ENCODE peak calls at places on chromosomes 4 and X, in ten cellular contexts. One of them, this sample, is unnamed.

GRCh38 chr4:67682266-67682665 is 18.7 kb downstream of the UBA6 start:
- DNase-seq in IMR-90: no peak
- DNase-seq in ovary: no peak
- DNase-seq in A673: no peak
- DNase-seq in neural progenitor cell: no peak
- DNase-seq in Panc1: no peak
- DNase-seq in iPS DF 6.9: no peak
- DNase-seq in esophagus muscularis mucosa: no peak
- DNase-seq in OCI-LY7: no peak
- DNase-seq in endodermal cell: no peak
- DNase-seq in this sample: no peak

GRCh38 chrX:13898603-13899002 is 81.7 kb upstream of the GPM6B start:
- DNase-seq in A673: no peak
- DNase-seq in IMR-90: peak; percentile 71
- DNase-seq in ovary: no peak
- DNase-seq in iPS DF 6.9: no peak
- DNase-seq in endodermal cell: no peak
- DNase-seq in neural progenitor cell: no peak
- DNase-seq in esophagus muscularis mucosa: no peak
- DNase-seq in Panc1: no peak
- DNase-seq in OCI-LY7: no peak
- DNase-seq in this sample: peak; percentile 4

GRCh38 chr4:113169368-113169767 is 119.9 kb downstream of the ANK2 start:
- DNase-seq in OCI-LY7: no peak
- DNase-seq in endodermal cell: peak; percentile 72
- DNase-seq in neural progenitor cell: peak; percentile 56
- DNase-seq in IMR-90: no peak
- DNase-seq in iPS DF 6.9: peak; percentile 13
- DNase-seq in Panc1: no peak
- DNase-seq in esophagus muscularis mucosa: no peak
- DNase-seq in A673: no peak
- DNase-seq in ovary: no peak
- DNase-seq in this sample: no peak

GRCh38 chrX:132737743-132738142 is 220.7 kb downstream of the HS6ST2 start:
- DNase-seq in OCI-LY7: no peak
- DNase-seq in Panc1: no peak
- DNase-seq in iPS DF 6.9: no peak
- DNase-seq in esophagus muscularis mucosa: no peak
- DNase-seq in ovary: no peak
- DNase-seq in neural progenitor cell: no peak
- DNase-seq in A673: peak; percentile 24
- DNase-seq in endodermal cell: no peak
- DNase-seq in IMR-90: no peak
- DNase-seq in this sample: peak; percentile 82

GRCh38 chr4:182492456-182492855 is 249.3 kb downstream of the TENM3 start:
- DNase-seq in ovary: no peak
- DNase-seq in endodermal cell: no peak
- DNase-seq in esophagus muscularis mucosa: no peak
- DNase-seq in OCI-LY7: no peak
- DNase-seq in neural progenitor cell: no peak
- DNase-seq in IMR-90: peak; percentile 76
- DNase-seq in A673: peak; percentile 4
- DNase-seq in iPS DF 6.9: no peak
- DNase-seq in Panc1: no peak
- DNase-seq in this sample: no peak

GRCh38 chr4:174592985-174593335 is 70.7 kb upstream of the HPGD start:
- DNase-seq in OCI-LY7: no peak
- DNase-seq in neural progenitor cell: no peak
- DNase-seq in endodermal cell: no peak
- DNase-seq in ovary: no peak
- DNase-seq in esophagus muscularis mucosa: no peak
- DNase-seq in iPS DF 6.9: no peak
- DNase-seq in A673: peak; percentile 33
- DNase-seq in IMR-90: peak; percentile 12
- DNase-seq in Panc1: no peak
- DNase-seq in this sample: peak; percentile 70

GRCh38 chr4:7233601-7234000 is 41.3 kb downstream of the SORCS2 start:
- DNase-seq in Panc1: no peak
- DNase-seq in endodermal cell: no peak
- DNase-seq in iPS DF 6.9: no peak
- DNase-seq in A673: no peak
- DNase-seq in ovary: no peak
- DNase-seq in OCI-LY7: no peak
- DNase-seq in IMR-90: no peak
- DNase-seq in esophagus muscularis mucosa: no peak
- DNase-seq in neural progenitor cell: no peak
- DNase-seq in this sample: no peak

GRCh38 chr4:4969298-4969697 is 50.0 kb downstream of the CYTL1 start:
- DNase-seq in A673: no peak
- DNase-seq in Panc1: no peak
- DNase-seq in endodermal cell: no peak
- DNase-seq in neural progenitor cell: no peak
- DNase-seq in esophagus muscularis mucosa: peak; percentile 92
- DNase-seq in iPS DF 6.9: no peak
- DNase-seq in ovary: no peak
- DNase-seq in IMR-90: peak; percentile 3
- DNase-seq in OCI-LY7: no peak
- DNase-seq in this sample: peak; percentile 80

GRCh38 chr4:175139205-175139604 is 221.0 kb downstream of the ADAM29 start:
- DNase-seq in iPS DF 6.9: no peak
- DNase-seq in OCI-LY7: no peak
- DNase-seq in endodermal cell: no peak
- DNase-seq in Panc1: no peak
- DNase-seq in ovary: no peak
- DNase-seq in neural progenitor cell: no peak
- DNase-seq in IMR-90: no peak
- DNase-seq in esophagus muscularis mucosa: no peak
- DNase-seq in A673: no peak
- DNase-seq in this sample: no peak

GRCh38 chr4:71607109-71607508 is 176.8 kb downstream of the GC start:
- DNase-seq in ovary: no peak
- DNase-seq in iPS DF 6.9: no peak
- DNase-seq in OCI-LY7: no peak
- DNase-seq in neural progenitor cell: no peak
- DNase-seq in endodermal cell: no peak
- DNase-seq in A673: no peak
- DNase-seq in esophagus muscularis mucosa: no peak
- DNase-seq in IMR-90: no peak
- DNase-seq in Panc1: no peak
- DNase-seq in this sample: no peak

GRCh38 chr4:7808752-7809151 is 130.9 kb downstream of the AFAP1 start:
- DNase-seq in endodermal cell: no peak
- DNase-seq in OCI-LY7: no peak
- DNase-seq in esophagus muscularis mucosa: no peak
- DNase-seq in neural progenitor cell: no peak
- DNase-seq in IMR-90: peak; percentile 93
- DNase-seq in ovary: no peak
- DNase-seq in A673: no peak
- DNase-seq in Panc1: no peak
- DNase-seq in iPS DF 6.9: no peak
- DNase-seq in this sample: peak; percentile 15

GRCh38 chr4:110510282-110510681 is 34.3 kb downstream of the ENPEP start:
- DNase-seq in endodermal cell: no peak
- DNase-seq in ovary: no peak
- DNase-seq in Panc1: no peak
- DNase-seq in IMR-90: no peak
- DNase-seq in neural progenitor cell: no peak
- DNase-seq in A673: no peak
- DNase-seq in OCI-LY7: no peak
- DNase-seq in esophagus muscularis mucosa: no peak
- DNase-seq in iPS DF 6.9: no peak
- DNase-seq in this sample: no peak

GRCh38 chrX:135688137-135688536 is 25.3 kb upstream of the CT45A1 start:
- DNase-seq in endodermal cell: peak; percentile 74
- DNase-seq in neural progenitor cell: peak; percentile 5
- DNase-seq in Panc1: no peak
- DNase-seq in OCI-LY7: no peak
- DNase-seq in ovary: no peak
- DNase-seq in iPS DF 6.9: peak; percentile 1
- DNase-seq in esophagus muscularis mucosa: no peak
- DNase-seq in A673: peak; percentile 19
- DNase-seq in IMR-90: no peak
- DNase-seq in this sample: peak; percentile 4

GRCh38 chrX:96764864-96765263 is 80.2 kb downstream of the DIAPH2 start:
- DNase-seq in Panc1: no peak
- DNase-seq in IMR-90: no peak
- DNase-seq in A673: no peak
- DNase-seq in OCI-LY7: no peak
- DNase-seq in iPS DF 6.9: no peak
- DNase-seq in ovary: no peak
- DNase-seq in neural progenitor cell: no peak
- DNase-seq in esophagus muscularis mucosa: no peak
- DNase-seq in endodermal cell: no peak
- DNase-seq in this sample: no peak

GRCh38 chr4:182880387-182881356 is 36.5 kb downstream of the DCTD start:
- DNase-seq in iPS DF 6.9: no peak
- DNase-seq in neural progenitor cell: no peak
- DNase-seq in IMR-90: peak; percentile 11
- DNase-seq in esophagus muscularis mucosa: no peak
- DNase-seq in endodermal cell: no peak
- DNase-seq in Panc1: no peak
- DNase-seq in OCI-LY7: no peak
- DNase-seq in A673: no peak
- DNase-seq in ovary: no peak
- DNase-seq in this sample: peak; percentile 35

GRCh38 chr4:26779674-26780073 is 81.0 kb upstream of the STIM2 start:
- DNase-seq in iPS DF 6.9: no peak
- DNase-seq in ovary: no peak
- DNase-seq in esophagus muscularis mucosa: no peak
- DNase-seq in endodermal cell: no peak
- DNase-seq in A673: peak; percentile 31
- DNase-seq in neural progenitor cell: no peak
- DNase-seq in Panc1: no peak
- DNase-seq in IMR-90: peak; percentile 48
- DNase-seq in OCI-LY7: no peak
- DNase-seq in this sample: peak; percentile 63

GRCh38 chrX:153902388-153902787 is 2.1 kb upstream of the AVPR2 start:
- DNase-seq in iPS DF 6.9: no peak
- DNase-seq in ovary: no peak
- DNase-seq in A673: no peak
- DNase-seq in IMR-90: no peak
- DNase-seq in OCI-LY7: no peak
- DNase-seq in endodermal cell: peak; percentile 50
- DNase-seq in Panc1: no peak
- DNase-seq in esophagus muscularis mucosa: no peak
- DNase-seq in neural progenitor cell: no peak
- DNase-seq in this sample: peak; percentile 43

GRCh38 chr4:85420831-85421230 is 54.1 kb upstream of the ARHGAP24 start:
- DNase-seq in A673: no peak
- DNase-seq in IMR-90: no peak
- DNase-seq in iPS DF 6.9: no peak
- DNase-seq in OCI-LY7: no peak
- DNase-seq in ovary: no peak
- DNase-seq in Panc1: no peak
- DNase-seq in neural progenitor cell: peak; percentile 11
- DNase-seq in esophagus muscularis mucosa: no peak
- DNase-seq in endodermal cell: no peak
- DNase-seq in this sample: no peak

GRCh38 chr4:89757154-89757723 is 79.7 kb downstream of the SNCA start:
- DNase-seq in endodermal cell: no peak
- DNase-seq in A673: peak; percentile 9
- DNase-seq in esophagus muscularis mucosa: no peak
- DNase-seq in Panc1: no peak
- DNase-seq in OCI-LY7: no peak
- DNase-seq in neural progenitor cell: no peak
- DNase-seq in ovary: no peak
- DNase-seq in iPS DF 6.9: no peak
- DNase-seq in IMR-90: no peak
- DNase-seq in this sample: no peak

GRCh38 chrX:140505421-140506337 is 810 bp upstream of the SOX3 start:
- DNase-seq in iPS DF 6.9: no peak
- DNase-seq in Panc1: no peak
- DNase-seq in A673: no peak
- DNase-seq in endodermal cell: peak; percentile 81
- DNase-seq in ovary: no peak
- DNase-seq in neural progenitor cell: peak; percentile 72
- DNase-seq in IMR-90: no peak
- DNase-seq in esophagus muscularis mucosa: no peak
- DNase-seq in OCI-LY7: no peak
- DNase-seq in this sample: peak; percentile 9
- H3K4me3 ChIP-seq in iPS DF 6.9: peak overlapping the region; percentile 27
- H3K4me3 ChIP-seq in Panc1: no peak overlapping the region
- H3K4me3 ChIP-seq in A673: no peak overlapping the region
- H3K4me3 ChIP-seq in endodermal cell: peak overlapping the region; percentile 45
- H3K4me3 ChIP-seq in ovary: no peak overlapping the region
- H3K4me3 ChIP-seq in neural progenitor cell: peak overlapping the region; percentile 78
- H3K4me3 ChIP-seq in IMR-90: no peak overlapping the region
- H3K4me3 ChIP-seq in esophagus muscularis mucosa: no peak overlapping the region
- H3K4me3 ChIP-seq in OCI-LY7: no peak overlapping the region
- H3K4me3 ChIP-seq in this sample: no peak overlapping the region

GRCh38 chr4:168931215-168931650 is 78.8 kb downstream of the CBR4 start:
- DNase-seq in IMR-90: no peak
- DNase-seq in iPS DF 6.9: no peak
- DNase-seq in ovary: no peak
- DNase-seq in esophagus muscularis mucosa: no peak
- DNase-seq in OCI-LY7: no peak
- DNase-seq in endodermal cell: no peak
- DNase-seq in neural progenitor cell: no peak
- DNase-seq in A673: no peak
- DNase-seq in Panc1: no peak
- DNase-seq in this sample: no peak
- H3K36me3 ChIP-seq in IMR-90: peaks cover 23% of the 10 kb centered on the region
- H3K36me3 ChIP-seq in iPS DF 6.9: peaks cover 3% of the 10 kb centered on the region
- H3K36me3 ChIP-seq in ovary: no peaks in the 10 kb centered on the region
- H3K36me3 ChIP-seq in esophagus muscularis mucosa: peaks cover 36% of the 10 kb centered on the region
- H3K36me3 ChIP-seq in OCI-LY7: no peaks in the 10 kb centered on the region
- H3K36me3 ChIP-seq in endodermal cell: peaks cover 48% of the 10 kb centered on the region
- H3K36me3 ChIP-seq in neural progenitor cell: peaks cover 23% of the 10 kb centered on the region
- H3K36me3 ChIP-seq in A673: peaks cover 6% of the 10 kb centered on the region
- H3K36me3 ChIP-seq in Panc1: no peaks in the 10 kb centered on the region
- H3K36me3 ChIP-seq in this sample: peaks cover 47% of the 10 kb centered on the region

DNA sequence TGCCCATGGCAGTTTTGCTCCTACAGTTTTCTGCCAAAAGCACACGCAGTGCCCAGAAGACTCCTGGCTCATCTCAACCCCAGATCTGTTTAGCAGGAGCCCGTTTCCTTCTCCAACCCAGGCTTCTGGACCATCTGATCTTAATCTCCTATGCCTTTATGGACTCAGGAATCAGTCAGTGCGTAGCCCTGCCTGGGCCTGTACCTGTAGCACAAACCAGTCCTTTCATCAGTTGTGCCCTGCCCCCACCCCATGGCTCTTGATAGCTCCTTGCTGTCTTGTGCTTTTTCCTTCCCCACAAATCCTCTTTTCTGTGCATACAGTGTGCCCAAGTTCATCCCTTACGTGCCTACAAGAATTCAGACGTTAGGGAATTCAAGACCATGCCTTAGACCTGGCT is 1.5 kb downstream of the ZNF718 start:
- DNase-seq in Panc1: no peak
- DNase-seq in neural progenitor cell: peak; percentile 1
- DNase-seq in A673: peak; percentile 30
- DNase-seq in iPS DF 6.9: no peak
- DNase-seq in OCI-LY7: no peak
- DNase-seq in endodermal cell: no peak
- DNase-seq in IMR-90: no peak
- DNase-seq in ovary: no peak
- DNase-seq in esophagus muscularis mucosa: no peak
- DNase-seq in this sample: no peak
- H3K9me3 ChIP-seq in Panc1: peaks cover 5% of the 10 kb centered on the region
- H3K9me3 ChIP-seq in neural progenitor cell: peaks cover 10% of the 10 kb centered on the region
- H3K9me3 ChIP-seq in A673: peaks cover 16% of the 10 kb centered on the region
- H3K9me3 ChIP-seq in iPS DF 6.9: no peaks in the 10 kb centered on the region
- H3K9me3 ChIP-seq in OCI-LY7: peaks cover 19% of the 10 kb centered on the region
- H3K9me3 ChIP-seq in endodermal cell: peaks cover 59% of the 10 kb centered on the region
- H3K9me3 ChIP-seq in IMR-90: peaks cover 12% of the 10 kb centered on the region
- H3K9me3 ChIP-seq in ovary: no peaks in the 10 kb centered on the region
- H3K9me3 ChIP-seq in esophagus muscularis mucosa: no peaks in the 10 kb centered on the region
- H3K9me3 ChIP-seq in this sample: peaks cover 4% of the 10 kb centered on the region

GRCh38 chrX:19752043-19752442 is 135.4 kb downstream of the SH3KBP1 start:
- DNase-seq in esophagus muscularis mucosa: no peak
- DNase-seq in iPS DF 6.9: no peak
- DNase-seq in neural progenitor cell: no peak
- DNase-seq in A673: no peak
- DNase-seq in IMR-90: no peak
- DNase-seq in Panc1: no peak
- DNase-seq in ovary: no peak
- DNase-seq in OCI-LY7: no peak
- DNase-seq in endodermal cell: no peak
- DNase-seq in this sample: no peak
- H3K4me3 ChIP-seq in esophagus muscularis mucosa: no peak overlapping the region
- H3K4me3 ChIP-seq in iPS DF 6.9: no peak overlapping the region
- H3K4me3 ChIP-seq in neural progenitor cell: no peak overlapping the region
- H3K4me3 ChIP-seq in A673: no peak overlapping the region
- H3K4me3 ChIP-seq in IMR-90: no peak overlapping the region
- H3K4me3 ChIP-seq in Panc1: no peak overlapping the region
- H3K4me3 ChIP-seq in ovary: no peak overlapping the region
- H3K4me3 ChIP-seq in OCI-LY7: peak overlapping the region; percentile 47
- H3K4me3 ChIP-seq in endodermal cell: no peak overlapping the region
- H3K4me3 ChIP-seq in this sample: no peak overlapping the region

This sample was measured in MG63.